ENCODE peak calls at places on chromosome X, in nine cellular contexts. M is cardiac fibroblast, G is occipital lobe, D is ascending aorta, K is nucleus accumbens, X is HS-5, L is ovary, Z is WERI-Rb-1, T is AG10803. C is an unnamed sample.

GRCh38 chrX:109826954-109827708 is 94.1 kb upstream of the ACSL4 start:
- DNase-seq in M (peak), G (no peak), D (no peak), K (no peak), X (no peak), L (no peak), Z (no peak), T (peak), C (no peak)

GRCh38 chrX:119757979-119758681 is at the start of gene SOWAHD:
- DNase-seq in M (no peak), G (no peak), D (no peak), K (no peak), X (no peak), L (peak), Z (peak), T (no peak), C (no peak)

GRCh38 chrX:68433155-68433980 is at the start of gene OPHN1:
- DNase-seq in M (peak), G (peak), D (peak), K (peak), X (no peak), L (peak), Z (peak), T (peak), C (peak)

GRCh38 chrX:21745756-21746155 is 12.2 kb downstream of the SMPX start:
- DNase-seq in M (peak), G (no peak), D (no peak), K (no peak), X (peak), L (no peak), Z (peak), T (peak), C (no peak)

GRCh38 chrX:96771500-96771899 is 86.9 kb downstream of the DIAPH2 start:
- DNase-seq in M (no peak), G (no peak), D (no peak), K (no peak), X (no peak), L (no peak), Z (no peak), T (no peak), C (no peak)

GRCh38 chrX:46912098-46912672 is at the start of gene JADE3:
- DNase-seq in M (peak), G (peak), D (peak), K (peak), X (no peak), L (peak), Z (peak), T (peak), C (peak)

GRCh38 chrX:40146471-40147398 is 49.0 kb upstream of the BCOR start:
- DNase-seq in M (peak), G (no peak), D (no peak), K (no peak), X (no peak), L (peak), Z (no peak), T (no peak), C (peak)

GRCh38 chrX:78104447-78105176 is 564 bp downstream of the PGK1 start:
- DNase-seq in M (peak), G (peak), D (peak), K (no peak), X (no peak), L (peak), Z (peak), T (peak), C (peak)

GRCh38 chrX:99572711-99573110 is 837.4 kb downstream of the PCDH19 start:
- DNase-seq in M (no peak), G (no peak), D (no peak), K (no peak), X (no peak), L (no peak), Z (no peak), T (no peak), C (no peak)

GRCh38 chrX:154728791-154729190 is 22.1 kb downstream of the GAB3 start:
- DNase-seq in M (no peak), G (no peak), D (no peak), K (no peak), X (no peak), L (no peak), Z (no peak), T (no peak), C (no peak)

GRCh38 chrX:46125139-46125538 is 420.1 kb downstream of the ZNF674 start:
- DNase-seq in M (no peak), G (no peak), D (no peak), K (no peak), X (no peak), L (no peak), Z (no peak), T (peak), C (no peak)

GRCh38 chrX:100647739-100648138 is 3.7 kb downstream of the SRPX2 start:
- DNase-seq in M (no peak), G (no peak), D (no peak), K (no peak), X (no peak), L (no peak), Z (no peak), T (peak), C (no peak)

GRCh38 chrX:150032742-150033141 is 94.5 kb upstream of the EOLA2 start:
- DNase-seq in M (peak), G (no peak), D (no peak), K (no peak), X (no peak), L (no peak), Z (no peak), T (peak), C (no peak)

GRCh38 chrX:140572724-140573123 is 67.9 kb upstream of the SOX3 start:
- DNase-seq in M (peak), G (no peak), D (no peak), K (no peak), X (no peak), L (no peak), Z (peak), T (peak), C (peak)

GRCh38 chrX:73850124-73851013 is 287.4 kb downstream of the CHIC1 start:
- DNase-seq in M (peak), G (no peak), D (no peak), K (no peak), X (no peak), L (peak), Z (no peak), T (peak), C (no peak)

GRCh38 chrX:7514871-7515599 is 327.9 kb upstream of the VCX start:
- DNase-seq in M (peak), G (no peak), D (no peak), K (no peak), X (peak), L (no peak), Z (no peak), T (peak), C (no peak)

GRCh38 chrX:135287266-135287823 is 21.9 kb upstream of the ETDC start:
- DNase-seq in M (no peak), G (no peak), D (no peak), K (no peak), X (no peak), L (no peak), Z (no peak), T (no peak), C (no peak)

GRCh38 chrX:22147942-22148341 is 115.8 kb downstream of the PHEX start:
- DNase-seq in M (no peak), G (no peak), D (no peak), K (no peak), X (no peak), L (no peak), Z (no peak), T (no peak), C (no peak)

GRCh38 chrX:54479471-54480122 is 16.4 kb downstream of the FGD1 start:
- DNase-seq in M (no peak), G (no peak), D (no peak), K (no peak), X (no peak), L (no peak), Z (peak), T (no peak), C (no peak)

GRCh38 chrX:25858273-25858880 is 279.8 kb upstream of the MAGEB18 start:
- DNase-seq in M (peak), G (no peak), D (no peak), K (no peak), X (peak), L (no peak), Z (no peak), T (peak), C (no peak)

GRCh38 chrX:14267224-14267623 is 237.5 kb upstream of the GEMIN8 start:
- DNase-seq in M (no peak), G (no peak), D (no peak), K (no peak), X (no peak), L (no peak), Z (no peak), T (no peak), C (no peak)

GRCh38 chrX:12441376-12442128 is 303.3 kb downstream of the FRMPD4 start:
- DNase-seq in M (peak), G (no peak), D (no peak), K (no peak), X (peak), L (no peak), Z (no peak), T (peak), C (no peak)

GRCh38 chrX:143306991-143307965 is 210.0 kb downstream of the SPANXN3 start:
- DNase-seq in M (no peak), G (no peak), D (no peak), K (no peak), X (no peak), L (no peak), Z (no peak), T (no peak), C (no peak)

GRCh38 chrX:137432609-137433008 is 133.3 kb upstream of the ZIC3 start:
- DNase-seq in M (no peak), G (no peak), D (no peak), K (no peak), X (no peak), L (no peak), Z (no peak), T (no peak), C (no peak)

GRCh38 chrX:2584659-2585470 is 84.1 kb upstream of the DHRSX start:
- DNase-seq in M (no peak), G (no peak), D (no peak), K (no peak), X (no peak), L (no peak), Z (no peak), T (no peak), C (no peak)

GRCh38 chrX:153635788-153636668 is 11.0 kb upstream of the DUSP9 start:
- DNase-seq in M (peak), G (no peak), D (no peak), K (no peak), X (no peak), L (no peak), Z (peak), T (no peak), C (no peak)

C was measured in posterior cingulate gyrus.